ENCODE peak calls at places on chromosomes 6 and 20, in nine cellular contexts. L, F, P, T, H, B, K, Z and V are unnamed samples.

GRCh38 chr6:158879180-158879579 is 60.0 kb upstream of the EZR start:
- DNase-seq in P (no peak), F (no peak), B (no peak), Z (no peak), H (no peak), L (no peak), K (peak; percentile 16), T (no peak), V (no peak)

GRCh38 chr6:26607434-26608230 is 10.9 kb downstream of the ABT1 start:
- DNase-seq in P (peak; percentile 48), H (no peak), Z (peak; percentile 47), T (peak; percentile 72), B (no peak), L (no peak), F (no peak), K (peak; percentile 84), V (peak; percentile 66)

GRCh38 chr20:47150403-47151152 is 205.9 kb downstream of the ZMYND8 start:
- DNase-seq in B (peak; percentile 35), P (peak; percentile 75), H (peak; percentile 61), K (peak; percentile 85), T (peak; percentile 72), Z (peak; percentile 79), L (peak; percentile 44), F (no peak), V (peak; percentile 83)

GRCh38 chr6:21955196-21955595 is 341.6 kb downstream of the PRL start:
- DNase-seq in L (no peak), P (no peak), H (no peak), B (no peak), T (no peak), K (no peak), Z (no peak), F (no peak), V (no peak)

GRCh38 chr20:58003525-58003924 is 224.9 kb downstream of the ANKRD60 start:
- DNase-seq in F (no peak), T (no peak), H (no peak), B (no peak), L (no peak), K (no peak), Z (no peak), P (no peak), V (no peak)

GRCh38 chr6:109515781-109516409 is 32.9 kb upstream of the ZBTB24 start:
- DNase-seq in T (peak; percentile 6), F (no peak), B (no peak), K (peak; percentile 41), P (no peak), H (no peak), L (no peak), Z (no peak), V (no peak)

GRCh38 chr6:139519571-139520031 is 145.2 kb upstream of the CITED2 start:
- DNase-seq in B (no peak), H (no peak), P (no peak), T (peak; percentile 43), Z (no peak), F (no peak), K (peak; percentile 49), L (no peak), V (no peak)

GRCh38 chr20:44217342-44218092 is 6.9 kb upstream of the OSER1 start:
- DNase-seq in Z (peak; percentile 76), T (peak; percentile 73), F (peak; percentile 71), L (peak; percentile 52), K (peak; percentile 80), B (peak; percentile 73), P (peak; percentile 65), H (peak; percentile 78), V (peak; percentile 47)

GRCh38 chr20:26169506-26169905 is 472.9 kb upstream of the ZNF337 start:
- DNase-seq in L (no peak), K (peak; percentile 66), B (no peak), Z (no peak), T (no peak), P (no peak), H (no peak), F (no peak), V (no peak)

GRCh38 chr6:40930555-40930954 is 108.5 kb downstream of the UNC5CL start:
- DNase-seq in K (peak; percentile 45), H (no peak), F (no peak), L (peak; percentile 12), B (no peak), T (peak; percentile 34), P (no peak), Z (no peak), V (no peak)

GRCh38 chr6:105784179-105784578 is 302.0 kb upstream of the PRDM1 start:
- DNase-seq in K (peak; percentile 11), L (no peak), T (no peak), Z (no peak), H (no peak), P (no peak), F (no peak), B (no peak), V (no peak)

GRCh38 chr6:107310362-107310761 is 149.0 kb downstream of the PDSS2 start:
- DNase-seq in B (no peak), H (no peak), T (no peak), L (no peak), F (no peak), P (no peak), K (no peak), Z (no peak), V (no peak)

GRCh38 chr20:53609501-53610445 is 16.1 kb upstream of the ZNF217 start:
- DNase-seq in L (peak; percentile 42), Z (peak; percentile 64), K (peak; percentile 42), B (peak; percentile 51), F (no peak), P (no peak), T (peak; percentile 61), H (peak; percentile 63), V (peak; percentile 82)

GRCh38 chr6:35497571-35498406 is 910 bp upstream of the TEAD3 start:
- DNase-seq in B (no peak), P (no peak), H (peak; percentile 85), F (peak; percentile 61), T (peak; percentile 92), K (peak; percentile 78), Z (peak; percentile 68), L (peak; percentile 80), V (no peak)

GRCh38 chr6:14767176-14767575 is 478.7 kb upstream of the JARID2 start:
- DNase-seq in T (no peak), B (no peak), H (no peak), Z (no peak), K (no peak), P (no peak), L (no peak), F (no peak), V (no peak)

GRCh38 chr6:5511924-5512323 is 250.6 kb downstream of the FARS2 start:
- DNase-seq in T (peak; percentile 88), Z (no peak), L (no peak), K (peak; percentile 83), H (no peak), P (no peak), F (no peak), B (no peak), V (no peak)

GRCh38 chr6:153553627-153554026 is 422.5 kb upstream of the RGS17 start:
- DNase-seq in Z (no peak), L (no peak), P (peak; percentile 7), B (no peak), T (peak; percentile 20), K (peak; percentile 37), F (no peak), H (no peak), V (no peak)

GRCh38 chr6:13687917-13688351 is 23.7 kb downstream of the RANBP9 start:
- DNase-seq in K (no peak), F (no peak), L (no peak), P (no peak), H (no peak), T (no peak), B (no peak), Z (no peak), V (no peak)
- H3K4me3 ChIP-seq in K (no peak overlapping the region), F (no peak overlapping the region), L (no peak overlapping the region), P (no peak overlapping the region), H (no peak overlapping the region), T (no peak overlapping the region), B (no peak overlapping the region), Z (no peak overlapping the region), V (no peak overlapping the region)

GRCh38 chr6:142304241-142304640 is 2.4 kb downstream of the ADGRG6 start:
- DNase-seq in L (no peak), Z (no peak), F (no peak), B (no peak), K (no peak), T (peak; percentile 14), H (no peak), P (no peak), V (no peak)
- H3K4me3 ChIP-seq in L (no peak overlapping the region), Z (no peak overlapping the region), F (no peak overlapping the region), B (peak overlapping the region; percentile 82), K (no peak overlapping the region), T (peak overlapping the region; percentile 65), H (no peak overlapping the region), P (no peak overlapping the region), V (no peak overlapping the region)

GRCh38 chr20:62311150-62311549 is 8.4 kb downstream of the ADRM1 start:
- DNase-seq in B (no peak), K (no peak), F (no peak), Z (no peak), L (no peak), H (no peak), T (no peak), P (no peak), V (no peak)

GRCh38 chr20:62308102-62308822 is 5.5 kb downstream of the ADRM1 start:
- DNase-seq in B (no peak), Z (no peak), T (no peak), H (peak; percentile 77), L (no peak), P (no peak), K (no peak), F (no peak), V (no peak)

GRCh38 chr20:62309947-62310756 is 7.4 kb downstream of the ADRM1 start:
- DNase-seq in P (no peak), Z (no peak), B (no peak), T (no peak), K (no peak), L (no peak), H (no peak), F (no peak), V (no peak)

GRCh38 chr20:62310757-62311121 is 7.9 kb downstream of the ADRM1 start:
- DNase-seq in T (peak; percentile 44), B (no peak), K (no peak), Z (no peak), H (no peak), P (no peak), F (no peak), L (no peak), V (no peak)

GRCh38 chr20:62309198-62309944 is 6.6 kb downstream of the ADRM1 start:
- DNase-seq in P (no peak), K (no peak), F (no peak), T (no peak), B (no peak), Z (no peak), H (no peak), L (no peak), V (no peak)
- H3K4me3 ChIP-seq in P (no peak overlapping the region), K (no peak overlapping the region), F (no peak overlapping the region), T (no peak overlapping the region), B (no peak overlapping the region), Z (no peak overlapping the region), H (no peak overlapping the region), L (no peak overlapping the region), V (no peak overlapping the region)

GRCh38 chr6:33839399-33840063 is 35.7 kb upstream of the MLN start:
- DNase-seq in F (no peak), P (no peak), L (no peak), H (no peak), K (no peak), T (no peak), Z (no peak), B (no peak), V (no peak)
- H3K4me3 ChIP-seq in F (no peak overlapping the region), P (no peak overlapping the region), L (no peak overlapping the region), H (no peak overlapping the region), K (no peak overlapping the region), T (no peak overlapping the region), Z (no peak overlapping the region), B (no peak overlapping the region), V (no peak overlapping the region)